ENCODE peak calls at places on chromosomes 12 and 14, in ten cellular contexts. M is tibial artery; C is HFFc6; J is heart right ventricle; D is HuH-7.5; G is sigmoid colon; W is activated T-helper 1 cell treated with Interleukin-2 at 50 U/mL for 16 hours; P is activated T-cell treated with anti-CD3 and anti-CD28 coated beads for 24 hours; S is fibroblast of the aortic adventitia; R is effector memory CD8-positive, alpha-beta T cell. I is an unnamed sample.

GRCh38 chr14:81252278-81252677 is 31.5 kb upstream of the GTF2A1 start:
- DNase-seq in J (no peak), P (no peak), M (no peak), G (no peak), D (no peak), R (no peak), S (no peak), W (no peak), C (no peak), I (no peak)

GRCh38 chr12:22321620-22322019 is 12.9 kb downstream of the ST8SIA1 start:
- DNase-seq in P (no peak), M (peak), S (peak), G (no peak), J (no peak), D (no peak), R (no peak), W (peak), C (no peak), I (no peak)

GRCh38 chr14:94179244-94179643 is 5.1 kb downstream of the PPP4R4 start:
- DNase-seq in M (no peak), R (no peak), J (no peak), P (no peak), G (no peak), D (no peak), S (no peak), W (no peak), C (no peak), I (no peak)

GRCh38 chr14:20560961-20561360 is at the start of gene RNASE9:
- DNase-seq in P (no peak), R (no peak), M (no peak), C (no peak), W (no peak), D (no peak), G (no peak), S (no peak), J (no peak), I (no peak)

GRCh38 chr12:65524666-65525065 is 246.2 kb downstream of the MSRB3 start:
- DNase-seq in J (no peak), P (no peak), C (peak), R (no peak), M (no peak), G (no peak), D (no peak), S (peak), W (no peak), I (no peak)

GRCh38 chr12:122845041-122845864 is 10.0 kb downstream of the HIP1R start:
- DNase-seq in P (no peak), D (no peak), G (peak), M (no peak), R (no peak), W (no peak), J (no peak), S (no peak), C (no peak), I (no peak)

GRCh38 chr14:90675399-90675798 is 140.8 kb downstream of the TTC7B start:
- DNase-seq in M (peak), S (peak), R (no peak), J (no peak), D (no peak), W (no peak), P (no peak), G (no peak), C (peak), I (no peak)

GRCh38 chr12:53011889-53012288 is 5.6 kb downstream of the EIF4B start:
- DNase-seq in P (no peak), S (no peak), R (no peak), D (no peak), M (no peak), J (no peak), W (no peak), G (no peak), C (no peak), I (no peak)

GRCh38 chr14:39491134-39491541 is 58.9 kb upstream of the FBXO33 start:
- DNase-seq in S (peak), P (no peak), J (no peak), W (no peak), C (peak), D (no peak), G (no peak), M (no peak), R (no peak), I (no peak)

GRCh38 chr12:114448618-114448933 is 42.6 kb upstream of the TBX5 start:
- DNase-seq in D (no peak), S (no peak), G (no peak), M (no peak), P (no peak), J (no peak), C (no peak), R (no peak), W (no peak), I (no peak)

GRCh38 chr14:52939427-52939826 is 11.4 kb downstream of the FERMT2 start:
- DNase-seq in C (no peak), R (no peak), S (no peak), J (no peak), G (no peak), M (no peak), W (no peak), P (no peak), D (no peak), I (no peak)

GRCh38 chr12:132246997-132247717 is 82.2 kb downstream of the GALNT9 start:
- DNase-seq in R (no peak), P (no peak), G (no peak), M (no peak), J (no peak), S (no peak), C (no peak), D (no peak), W (no peak), I (no peak)

GRCh38 chr14:92688434-92689375 is 59.7 kb downstream of the LGMN start:
- DNase-seq in M (no peak), J (no peak), D (no peak), P (no peak), G (peak), R (no peak), C (no peak), W (no peak), S (no peak), I (no peak)

GRCh38 chr12:39272934-39273770 is 169.8 kb downstream of the KIF21A start:
- DNase-seq in D (peak), P (peak), J (no peak), W (no peak), S (peak), R (peak), M (no peak), G (no peak), C (peak), I (no peak)

GRCh38 chr14:104883681-104884361 is 18.8 kb downstream of the CEP170B start:
- DNase-seq in R (no peak), W (no peak), G (no peak), P (no peak), C (no peak), S (no peak), J (peak), M (no peak), D (no peak), I (no peak)

GRCh38 chr12:109949089-109949488 is 47.1 kb downstream of the GIT2 start:
- DNase-seq in R (no peak), S (peak), C (peak), G (no peak), W (no peak), P (no peak), J (no peak), D (peak), M (no peak), I (no peak)

GRCh38 chr12:108583971-108584370 is 13.9 kb downstream of the TMEM119 start:
- DNase-seq in D (no peak), R (no peak), M (no peak), P (no peak), C (no peak), J (no peak), G (no peak), W (no peak), S (no peak), I (no peak)

GRCh38 chr14:73463411-73463810 is 5.1 kb upstream of the NUMB start:
- DNase-seq in M (peak), D (no peak), W (no peak), P (peak), C (peak), S (peak), J (peak), G (peak), R (no peak), I (no peak)

GRCh38 chr12:96889273-96889933 is 17.7 kb upstream of the NEDD1 start:
- DNase-seq in W (no peak), G (no peak), R (no peak), P (no peak), D (no peak), C (peak), J (no peak), S (peak), M (no peak), I (no peak)

GRCh38 chr12:130286741-130287140 is 50.9 kb upstream of the PIWIL1 start:
- DNase-seq in D (no peak), P (no peak), R (no peak), G (no peak), M (no peak), J (no peak), W (no peak), S (no peak), C (no peak), I (no peak)

GRCh38 chr12:40375076-40375475 is 150.3 kb downstream of the LRRK2 start:
- DNase-seq in S (peak), D (no peak), G (no peak), J (no peak), R (no peak), W (no peak), C (no peak), P (no peak), M (no peak), I (no peak)

GRCh38 chr14:96126339-96126770 is 78.3 kb upstream of the BDKRB2 start:
- DNase-seq in D (no peak), G (no peak), C (no peak), J (no peak), P (no peak), R (no peak), S (no peak), W (no peak), M (no peak), I (no peak)

GRCh38 chr14:67940476-67940875 is 120.9 kb downstream of the RAD51B start:
- DNase-seq in G (no peak), M (no peak), W (no peak), S (no peak), R (no peak), C (no peak), D (no peak), J (no peak), P (no peak), I (no peak)

GRCh38 chr14:71320734-71321555 is 413.7 kb downstream of the PCNX1 start:
- DNase-seq in M (peak), D (no peak), W (peak), C (peak), P (peak), J (peak), R (peak), G (peak), S (peak), I (no peak)

GRCh38 chr12:62618319-62618718 is 151.7 kb downstream of the MON2 start:
- DNase-seq in S (no peak), M (no peak), C (no peak), G (no peak), P (no peak), D (no peak), W (no peak), J (no peak), R (no peak), I (no peak)

GRCh38 chr12:14961466-14962155 is at the start of gene ARHGDIB:
- DNase-seq in G (no peak), R (peak), D (no peak), P (peak), C (no peak), S (no peak), W (peak), M (peak), J (peak), I (peak)

GRCh38 chr12:62719027-62719426 is 215.9 kb downstream of the PPM1H start:
- DNase-seq in W (no peak), S (peak), G (no peak), M (no peak), R (no peak), D (no peak), J (no peak), C (no peak), P (no peak), I (no peak)

GRCh38 chr12:50788562-50788961 is 24.7 kb downstream of the ATF1 start:
- DNase-seq in J (no peak), R (no peak), P (no peak), G (no peak), C (peak), S (peak), D (no peak), M (no peak), W (no peak), I (no peak)

GRCh38 chr14:101442451-101442850 is 118.8 kb upstream of the DIO3 start:
- DNase-seq in M (no peak), J (no peak), R (peak), G (no peak), S (no peak), D (no peak), P (peak), W (peak), C (no peak), I (no peak)

GRCh38 chr12:12467701-12468218 is 94.9 kb downstream of the DUSP16 start:
- DNase-seq in P (peak), W (peak), G (no peak), R (peak), M (no peak), D (no peak), S (no peak), C (no peak), J (no peak), I (no peak)

GRCh38 chr12:50546441-50547318 is 41.9 kb downstream of the DIP2B start:
- DNase-seq in W (no peak), R (no peak), G (no peak), C (no peak), S (no peak), D (no peak), P (no peak), J (no peak), M (no peak), I (no peak)

GRCh38 chr14:79091381-79091963 is 921.3 kb downstream of the NRXN3 start:
- DNase-seq in S (no peak), P (no peak), R (no peak), C (no peak), M (no peak), W (no peak), D (no peak), G (no peak), J (no peak), I (no peak)

GRCh38 chr12:84507914-84508313 is 404.7 kb downstream of the SLC6A15 start:
- DNase-seq in P (no peak), D (no peak), R (no peak), C (peak), M (no peak), S (peak), G (peak), J (no peak), W (no peak), I (no peak)

GRCh38 chr12:5768171-5768879 is 176.7 kb downstream of the ANO2 start:
- DNase-seq in P (no peak), C (no peak), W (no peak), M (peak), J (peak), S (no peak), D (no peak), G (no peak), R (no peak), I (no peak)

GRCh38 chr14:26204362-26204953 is 393.4 kb downstream of the NOVA1 start:
- DNase-seq in J (no peak), G (no peak), C (no peak), W (no peak), R (no peak), S (peak), D (no peak), M (no peak), P (no peak), I (no peak)

GRCh38 chr12:86985298-86985697 is 729.1 kb upstream of the MGAT4C start:
- DNase-seq in G (no peak), C (no peak), P (no peak), W (no peak), M (no peak), S (no peak), D (no peak), J (no peak), R (no peak), I (no peak)

I was measured in GM12864.